ENCODE peak calls at places on chromosomes 16 and 17, in seven cellular contexts. I is HepG2, E is A549, O is H1, M is GM12878, P is K562, V is SK-N-SH. R is an unnamed sample.

GRCh38 chr17:17448076-17448475 is 28.7 kb upstream of the MED9 start:
- DNase-seq in P (no peak), O (no peak), I (no peak), M (no peak), E (no peak), V (no peak), R (no peak)

GRCh38 chr16:69397821-69398521 is 12.2 kb upstream of the TERF2 start:
- DNase-seq in I (peak; percentile 87), E (peak; percentile 93), M (peak; percentile 19), V (peak; percentile 61), O (no peak), P (no peak), R (peak; percentile 78)

GRCh38 chr17:79819534-79820276 is 19.5 kb downstream of the CBX4 start:
- DNase-seq in M (no peak), O (no peak), I (no peak), P (no peak), E (no peak), V (no peak), R (no peak)

GRCh38 chr16:30018731-30019158 is 4.3 kb upstream of the C16orf92 start:
- DNase-seq in M (no peak), O (no peak), P (no peak), I (no peak), E (no peak), V (no peak), R (peak; percentile 40)

GRCh38 chr17:2468270-2468669 is 43.4 kb downstream of the METTL16 start:
- DNase-seq in P (no peak), V (no peak), I (no peak), M (no peak), O (no peak), E (no peak), R (peak; percentile 99)

GRCh38 chr17:82172461-82173160 is 40.0 kb downstream of the CCDC57 start:
- DNase-seq in P (no peak), E (no peak), M (no peak), V (no peak), O (no peak), I (no peak), R (no peak)

GRCh38 chr17:83160443-83161297 is 81.3 kb downstream of the METRNL start:
- DNase-seq in P (no peak), E (no peak), M (no peak), I (no peak), V (peak; percentile 19), O (no peak), R (no peak)

GRCh38 chr17:37100231-37100630 is 151.5 kb downstream of the AATF start:
- DNase-seq in V (no peak), O (no peak), P (no peak), E (no peak), M (no peak), I (no peak), R (no peak)

GRCh38 chr16:69941251-69942098 is 9.7 kb upstream of the CLEC18A start:
- DNase-seq in O (no peak), P (no peak), V (no peak), I (no peak), M (no peak), E (no peak), R (no peak)

GRCh38 chr16:6558661-6559060 is 774.0 kb upstream of the RBFOX1 start:
- DNase-seq in P (no peak), V (no peak), O (no peak), E (no peak), I (no peak), M (no peak), R (no peak)

GRCh38 chr17:43615330-43615729 is 46.4 kb downstream of the MEOX1 start:
- DNase-seq in E (no peak), M (no peak), O (no peak), I (no peak), P (no peak), V (no peak), R (peak; percentile 74)

GRCh38 chr16:57781741-57782606 is 20.3 kb downstream of the KIFC3 start:
- DNase-seq in V (no peak), I (peak; percentile 94), M (no peak), O (no peak), E (no peak), P (no peak), R (peak; percentile 43)

GRCh38 chr17:74859439-74860228 is at the start of gene GRIN2C:
- DNase-seq in P (peak; percentile 63), E (no peak), M (no peak), O (no peak), I (no peak), V (peak; percentile 93), R (no peak)

GRCh38 chr17:63444457-63444856 is 1.6 kb downstream of the CYB561 start:
- DNase-seq in O (no peak), I (no peak), E (no peak), V (no peak), M (no peak), P (no peak), R (no peak)

GRCh38 chr17:50258647-50259483 is 15.4 kb upstream of the TMEM92 start:
- DNase-seq in M (no peak), O (no peak), V (peak; percentile 85), P (peak; percentile 7), E (no peak), I (no peak), R (peak; percentile 48)

GRCh38 chr16:8849411-8850011 is 19.3 kb downstream of the CARHSP1 start:
- DNase-seq in P (no peak), M (no peak), E (no peak), V (peak; percentile 16), I (no peak), O (no peak), R (no peak)

GRCh38 chr16:10609410-10609774 is 29.0 kb upstream of the EMP2 start:
- DNase-seq in E (no peak), I (no peak), P (no peak), V (no peak), M (no peak), O (no peak), R (peak; percentile 89)

GRCh38 chr16:27701381-27701780 is 151.4 kb downstream of the KATNIP start:
- DNase-seq in V (no peak), E (no peak), I (no peak), P (no peak), M (no peak), O (no peak), R (no peak)

GRCh38 chr17:37818689-37819088 is 73.8 kb upstream of the HNF1B start:
- DNase-seq in M (no peak), I (no peak), E (peak; percentile 59), P (no peak), V (no peak), O (no peak), R (peak; percentile 89)

GRCh38 chr17:75417054-75417453 is 11.6 kb upstream of the GRB2 start:
- DNase-seq in O (no peak), M (no peak), P (no peak), E (no peak), V (no peak), I (no peak), R (no peak)

GRCh38 chr17:30263552-30264333 is 28.0 kb downstream of the BLMH start:
- DNase-seq in I (no peak), E (peak; percentile 9), M (no peak), O (no peak), V (no peak), P (no peak), R (peak; percentile 57)

GRCh38 chr17:69762359-69762758 is 312.7 kb upstream of the KCNJ16 start:
- DNase-seq in P (no peak), V (no peak), E (peak; percentile 66), I (no peak), O (no peak), M (no peak), R (no peak)
- H3K27ac ChIP-seq in P (no peak overlapping the region), V (no peak overlapping the region), E (peak overlapping the region; percentile 86), I (no peak overlapping the region), O (no peak overlapping the region), M (no peak overlapping the region), R (peak overlapping the region; percentile 98)

DNA sequence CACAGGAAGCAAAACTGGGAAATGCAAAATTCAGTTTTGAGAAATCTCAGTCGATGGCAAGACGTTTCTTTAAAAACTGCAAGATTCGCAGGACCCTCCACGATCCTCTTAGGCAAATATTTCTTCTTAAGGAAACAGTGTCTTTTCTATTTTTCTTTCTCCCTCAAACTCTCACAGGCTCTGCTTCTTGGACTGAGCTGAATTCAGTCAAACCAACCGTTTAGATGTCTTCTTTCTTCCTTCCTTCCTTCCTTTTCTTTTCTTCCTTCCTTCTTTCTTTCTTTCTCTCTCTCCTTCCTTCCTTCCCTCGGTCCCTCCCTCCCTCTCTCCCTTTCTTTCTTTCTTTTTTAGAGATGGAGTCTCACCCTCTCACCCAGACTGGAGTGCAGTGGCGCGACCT is 67.2 kb upstream of the AXIN2 start:
- DNase-seq in P (no peak), I (no peak), O (no peak), V (no peak), M (no peak), E (no peak), R (no peak)
- H3K4me3 ChIP-seq in P (no peak overlapping the region), I (peak overlapping the region; percentile 12), O (no peak overlapping the region), V (no peak overlapping the region), M (no peak overlapping the region), E (peak overlapping the region; percentile 13), R (no peak overlapping the region)

GRCh38 chr16:86774931-86775330 is 196.6 kb downstream of the FOXL1 start:
- DNase-seq in O (no peak), M (no peak), V (no peak), I (no peak), P (no peak), E (no peak), R (no peak)

GRCh38 chr16:86772231-86772510 is 193.8 kb downstream of the FOXL1 start:
- DNase-seq in O (no peak), V (no peak), M (no peak), I (no peak), P (no peak), E (no peak), R (peak; percentile 42)

GRCh38 chr16:86773339-86773715 is 195.0 kb downstream of the FOXL1 start:
- DNase-seq in V (no peak), E (no peak), P (no peak), I (no peak), M (no peak), O (no peak), R (no peak)

GRCh38 chr16:86771506-86772230 is 193.3 kb downstream of the FOXL1 start:
- DNase-seq in E (no peak), P (no peak), M (no peak), O (no peak), V (no peak), I (no peak), R (peak; percentile 17)

DNA sequence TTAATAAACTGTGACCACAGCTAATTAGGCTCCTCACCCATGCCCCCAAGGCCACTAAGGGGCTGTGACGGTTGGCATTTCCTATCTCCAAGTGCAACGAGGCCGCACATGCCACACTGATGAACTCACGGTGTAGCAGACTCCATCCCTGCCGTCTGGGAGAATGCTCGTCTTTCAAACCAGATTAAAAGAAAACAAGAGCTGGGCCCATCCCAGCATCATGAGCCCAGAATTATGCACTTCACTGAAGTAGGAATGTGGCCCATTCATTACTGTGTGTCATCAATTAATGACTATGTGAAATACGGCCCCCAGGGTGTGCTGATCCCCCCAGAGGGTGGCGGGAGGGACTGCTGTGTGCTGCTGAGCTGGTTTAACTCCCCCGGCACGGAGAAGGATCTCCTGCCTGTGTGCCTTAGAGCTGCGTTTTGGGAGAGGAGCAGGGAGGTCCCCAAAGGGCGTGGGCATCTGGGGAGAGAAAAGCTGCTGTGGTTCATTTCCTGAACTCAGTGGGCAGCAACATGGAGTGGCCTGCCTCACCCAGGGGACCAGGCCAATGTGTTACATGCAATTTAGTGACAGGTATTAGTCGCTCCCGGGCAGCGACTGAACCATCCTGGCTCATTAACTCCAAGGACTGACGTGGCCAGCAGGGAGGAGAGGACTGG is 194.5 kb downstream of the FOXL1 start:
- DNase-seq in I (no peak), P (no peak), M (no peak), V (no peak), E (no peak), O (no peak), R (peak; percentile 58)
- TF ChIP-seq RFX5 in I (no peak), P (no peak), M (no peak), V (no peak), E (no peak), O (no peak), R (no peak)

GRCh38 chr16:23497543-23497868 is 12.8 kb downstream of the GGA2 start:
- DNase-seq in V (no peak), P (peak; percentile 28), O (no peak), I (no peak), M (no peak), E (no peak), R (no peak)
- H3K27ac ChIP-seq in V (no peak overlapping the region), P (no peak overlapping the region), O (no peak overlapping the region), I (no peak overlapping the region), M (no peak overlapping the region), E (no peak overlapping the region), R (no peak overlapping the region)

R was measured in IMR-90.